ENCODE peak calls at places on chromosomes 1 and 21, in seven cellular contexts. F is WTC11; P is ureter; N is activated T-helper 1 cell treated with anti-CD3 and anti-CD28 coated beads, Interleukin-12 subunit alpha, Interleukin-12 subunit beta, Interleukin-2, Interleukin-4 antibody, amounts not matched to agents 30 ng/mL and 10 ng/mL and 1 ng/mL, durations not matched to agents 14 hours and 24 hours and 36 hours; B is HEK293T; A is dermis blood vessel endothelial cell; C is B cell. M is an unnamed sample.

GRCh38 chr1:114315601-114316000 is 161.9 kb upstream of the SYT6 start:
- DNase-seq in F (no peak), P (no peak), N (no peak), B (no peak), A (no peak), C (no peak), M (no peak)

GRCh38 chr21:39685236-39685635 is 59.7 kb upstream of the IGSF5 start:
- DNase-seq in F (no peak), P (no peak), N (no peak), B (no peak), A (no peak), C (no peak), M (no peak)

GRCh38 chr1:145849356-145850165 is 4.1 kb downstream of the NUDT17 start:
- DNase-seq in F (peak), P (no peak), N (no peak), B (peak), A (peak), C (no peak), M (no peak)

GRCh38 chr1:7516341-7516740 is 254.8 kb upstream of the VAMP3 start:
- DNase-seq in F (peak), P (no peak), N (no peak), B (no peak), A (no peak), C (no peak), M (no peak)

GRCh38 chr1:31936278-31936965 is 1.7 kb downstream of the PTP4A2 start:
- DNase-seq in F (no peak), P (no peak), N (no peak), B (no peak), A (peak), C (peak), M (peak)

GRCh38 chr1:40073062-40073461 is 24.0 kb downstream of the PPT1 start:
- DNase-seq in F (no peak), P (no peak), N (no peak), B (no peak), A (no peak), C (no peak), M (no peak)

GRCh38 chr1:167635233-167635648 is 5.2 kb downstream of the RCSD1 start:
- DNase-seq in F (peak), P (no peak), N (no peak), B (peak), A (no peak), C (no peak), M (no peak)

GRCh38 chr1:46302091-46303037 is 1.1 kb downstream of the LRRC41 start:
- DNase-seq in F (peak), P (peak), N (peak), B (no peak), A (peak), C (peak), M (no peak)

GRCh38 chr1:3501856-3502665 is 47.6 kb downstream of the ARHGEF16 start:
- DNase-seq in F (peak), P (peak), N (no peak), B (peak), A (peak), C (peak), M (peak)

M was measured in lower leg skin.